ENCODE peak calls at places on chromosomes 6 and 20, in five cellular contexts. P is astrocyte of the cerebellum; N is CD4-positive, alpha-beta T cell; K is activated gamma-delta T cell treated with Interleukin-2 at 50 U/mL for 16 hours; V is hypothalamus. J is an unnamed sample.
A peak's percentile ranks its signal among the peaks of the same experiment; 100 is the strongest.

GRCh38 chr20:20369353-20370086 is 1.6 kb downstream of the INSM1 start:
- DNase-seq in P (no peak), N (no peak), K (no peak), V (no peak), J (peak; percentile 64)

GRCh38 chr6:53746442-53747103 is 48.2 kb upstream of the LRRC1 start:
- DNase-seq in P (no peak), N (no peak), K (no peak), V (no peak), J (peak; percentile 82)

GRCh38 chr20:62668441-62669027 is 26.2 kb downstream of the SLCO4A1 start:
- DNase-seq in P (peak; percentile 57), N (no peak), K (peak; percentile 23), V (peak; percentile 39), J (peak; percentile 82)

GRCh38 chr6:136669299-136669699 is 119.1 kb upstream of the MAP7 start:
- DNase-seq in P (peak; percentile 97), N (no peak), K (no peak), V (no peak), J (no peak)

GRCh38 chr6:13113956-13114593 is 214.3 kb downstream of the TBC1D7 start:
- DNase-seq in P (no peak), N (no peak), K (no peak), V (no peak), J (no peak)

GRCh38 chr20:10034717-10035571 is at the start of gene ANKEF1:
- DNase-seq in P (no peak), N (peak; percentile 68), K (peak; percentile 78), V (peak; percentile 34), J (peak; percentile 96)

GRCh38 chr20:4076671-4077070 is 61.3 kb upstream of the RNF24 start:
- DNase-seq in P (peak; percentile 91), N (no peak), K (no peak), V (no peak), J (no peak)

GRCh38 chr6:153140299-153140698 is 9.2 kb upstream of the RGS17 start:
- DNase-seq in P (no peak), N (no peak), K (no peak), V (no peak), J (peak; percentile 32)

GRCh38 chr20:57030611-57031600 is 235.5 kb downstream of the BMP7 start:
- DNase-seq in P (peak; percentile 83), N (no peak), K (no peak), V (no peak), J (no peak)

GRCh38 chr6:100084301-100085161 is 90.5 kb upstream of the MCHR2 start:
- DNase-seq in P (peak; percentile 20), N (no peak), K (no peak), V (no peak), J (no peak)

GRCh38 chr6:147954938-147955337 is 387.7 kb upstream of the SASH1 start:
- DNase-seq in P (no peak), N (no peak), K (no peak), V (no peak), J (no peak)

GRCh38 chr6:105600342-105601293 is 197.7 kb upstream of the PREP start:
- DNase-seq in P (no peak), N (no peak), K (no peak), V (no peak), J (no peak)

GRCh38 chr6:49384913-49385312 is 78.1 kb downstream of the MMUT start:
- DNase-seq in P (no peak), N (no peak), K (no peak), V (no peak), J (no peak)

GRCh38 chr6:119162134-119162761 is 83.8 kb upstream of the FAM184A start:
- DNase-seq in P (no peak), N (no peak), K (no peak), V (no peak), J (no peak)

GRCh38 chr20:62408640-62409039 is 1.6 kb upstream of the CABLES2 start:
- DNase-seq in P (no peak), N (no peak), K (no peak), V (no peak), J (no peak)

GRCh38 chr6:139452176-139452876 is 77.9 kb upstream of the CITED2 start:
- DNase-seq in P (no peak), N (no peak), K (no peak), V (no peak), J (peak; percentile 93)

GRCh38 chr6:88119769-88120168 is 46.4 kb downstream of the CNR1 start:
- DNase-seq in P (peak; percentile 15), N (no peak), K (no peak), V (no peak), J (peak; percentile 35)

GRCh38 chr6:165729307-165729936 is 66.4 kb upstream of the PDE10A start:
- DNase-seq in P (no peak), N (no peak), K (peak; percentile 13), V (no peak), J (no peak)

GRCh38 chr6:2857580-2858337 is 16.1 kb upstream of the SERPINB1 start:
- DNase-seq in P (no peak), N (no peak), K (peak; percentile 70), V (no peak), J (no peak)

GRCh38 chr6:138912308-138912707 is 75.7 kb downstream of the REPS1 start:
- DNase-seq in P (no peak), N (no peak), K (no peak), V (no peak), J (no peak)

GRCh38 chr6:37049990-37050853 is 44.8 kb downstream of the FGD2 start:
- DNase-seq in P (no peak), N (peak; percentile 30), K (peak; percentile 59), V (peak; percentile 5), J (no peak)

GRCh38 chr6:158041370-158041769 is 59.7 kb downstream of the SYNJ2 start:
- DNase-seq in P (no peak), N (no peak), K (no peak), V (no peak), J (no peak)

GRCh38 chr6:44122821-44123220 is 4.4 kb downstream of the MRPL14 start:
- DNase-seq in P (no peak), N (no peak), K (no peak), V (no peak), J (no peak)

GRCh38 chr6:155177369-155177961 is 86.3 kb upstream of the CLDN20 start:
- DNase-seq in P (peak; percentile 74), N (no peak), K (peak; percentile 32), V (no peak), J (peak; percentile 71)

GRCh38 chr6:108744996-108745395 is 103.2 kb upstream of the ARMC2 start:
- DNase-seq in P (no peak), N (no peak), K (no peak), V (no peak), J (peak; percentile 48)

GRCh38 chr6:44053106-44053756 is 74.0 kb downstream of the MRPL14 start:
- DNase-seq in P (no peak), N (no peak), K (no peak), V (no peak), J (no peak)

GRCh38 chr6:446418-447366 is 55.1 kb downstream of the IRF4 start:
- DNase-seq in P (no peak), N (peak; percentile 40), K (peak; percentile 58), V (no peak), J (no peak)

GRCh38 chr6:56348578-56348977 is 101.2 kb upstream of the COL21A1 start:
- DNase-seq in P (no peak), N (no peak), K (no peak), V (no peak), J (no peak)

GRCh38 chr20:63404129-63405085 is 43.3 kb upstream of the CHRNA4 start:
- DNase-seq in P (no peak), N (no peak), K (no peak), V (no peak), J (peak; percentile 93)

GRCh38 chr20:20407891-20408805 is 40.2 kb downstream of the INSM1 start:
- DNase-seq in P (peak; percentile 11), N (no peak), K (no peak), V (no peak), J (peak; percentile 93)

J was measured in NCI-H2171 treated with DMSO at 0.1 percent for 48 hours.